ENCODE peak calls at places on chromosomes 11 and 22, in five cellular contexts. Z, M, D, C and E are unnamed samples.

GRCh38 chr22:24474221-24474620 is 20.9 kb upstream of the UPB1 start:
- DNase-seq in Z (no peak), M (no peak), D (no peak), C (no peak), E (peak; percentile 26)

GRCh38 chr11:117523680-117524079 is 196.0 kb downstream of the CEP164 start:
- DNase-seq in Z (no peak), M (no peak), D (no peak), C (no peak), E (no peak)

GRCh38 chr11:111310088-111310487 is 11.7 kb downstream of the POU2AF3 start:
- DNase-seq in Z (no peak), M (no peak), D (peak; percentile 50), C (no peak), E (no peak)

GRCh38 chr11:83724704-83725114 is 438.5 kb upstream of the CCDC90B start:
- DNase-seq in Z (no peak), M (no peak), D (no peak), C (peak; percentile 23), E (peak; percentile 1)

GRCh38 chr11:86279713-86280112 is 22.3 kb upstream of the HIKESHI start:
- DNase-seq in Z (no peak), M (no peak), D (no peak), C (no peak), E (no peak)

GRCh38 chr11:13277719-13278619 is at the start of gene BMAL1:
- DNase-seq in Z (no peak), M (peak; percentile 24), D (peak; percentile 76), C (no peak), E (peak; percentile 40)

GRCh38 chr22:49551897-49552659 is 275.6 kb downstream of the BRD1 start:
- DNase-seq in Z (no peak), M (no peak), D (no peak), C (no peak), E (no peak)

GRCh38 chr11:2086239-2087040 is 52.7 kb downstream of the IGF2 start:
- DNase-seq in Z (peak; percentile 11), M (no peak), D (no peak), C (no peak), E (no peak)

GRCh38 chr11:5932671-5933070 is 9.4 kb upstream of the OR56A3 start:
- DNase-seq in Z (no peak), M (no peak), D (no peak), C (no peak), E (no peak)

GRCh38 chr22:44795701-44796630 is 43.6 kb downstream of the ARHGAP8 start:
- DNase-seq in Z (no peak), M (no peak), D (no peak), C (no peak), E (no peak)

GRCh38 chr22:45155050-45155840 is 8.5 kb upstream of the NUP50 start:
- DNase-seq in Z (no peak), M (no peak), D (no peak), C (no peak), E (no peak)

GRCh38 chr11:102244681-102245409 is 72.4 kb upstream of the BIRC3 start:
- DNase-seq in Z (no peak), M (no peak), D (no peak), C (no peak), E (peak; percentile 43)

GRCh38 chr11:94142308-94143277 is 14.0 kb downstream of the PANX1 start:
- DNase-seq in Z (no peak), M (no peak), D (no peak), C (no peak), E (no peak)

GRCh38 chr11:123249354-123249753 is 54.3 kb upstream of the CLMP start:
- DNase-seq in Z (no peak), M (no peak), D (no peak), C (no peak), E (no peak)

GRCh38 chr11:75655619-75656018 is 13.2 kb downstream of the MAP6 start:
- DNase-seq in Z (no peak), M (no peak), D (no peak), C (no peak), E (no peak)

GRCh38 chr11:118342503-118343161 is at the start of gene CD3D:
- DNase-seq in Z (no peak), M (no peak), D (no peak), C (no peak), E (no peak)

DNA sequence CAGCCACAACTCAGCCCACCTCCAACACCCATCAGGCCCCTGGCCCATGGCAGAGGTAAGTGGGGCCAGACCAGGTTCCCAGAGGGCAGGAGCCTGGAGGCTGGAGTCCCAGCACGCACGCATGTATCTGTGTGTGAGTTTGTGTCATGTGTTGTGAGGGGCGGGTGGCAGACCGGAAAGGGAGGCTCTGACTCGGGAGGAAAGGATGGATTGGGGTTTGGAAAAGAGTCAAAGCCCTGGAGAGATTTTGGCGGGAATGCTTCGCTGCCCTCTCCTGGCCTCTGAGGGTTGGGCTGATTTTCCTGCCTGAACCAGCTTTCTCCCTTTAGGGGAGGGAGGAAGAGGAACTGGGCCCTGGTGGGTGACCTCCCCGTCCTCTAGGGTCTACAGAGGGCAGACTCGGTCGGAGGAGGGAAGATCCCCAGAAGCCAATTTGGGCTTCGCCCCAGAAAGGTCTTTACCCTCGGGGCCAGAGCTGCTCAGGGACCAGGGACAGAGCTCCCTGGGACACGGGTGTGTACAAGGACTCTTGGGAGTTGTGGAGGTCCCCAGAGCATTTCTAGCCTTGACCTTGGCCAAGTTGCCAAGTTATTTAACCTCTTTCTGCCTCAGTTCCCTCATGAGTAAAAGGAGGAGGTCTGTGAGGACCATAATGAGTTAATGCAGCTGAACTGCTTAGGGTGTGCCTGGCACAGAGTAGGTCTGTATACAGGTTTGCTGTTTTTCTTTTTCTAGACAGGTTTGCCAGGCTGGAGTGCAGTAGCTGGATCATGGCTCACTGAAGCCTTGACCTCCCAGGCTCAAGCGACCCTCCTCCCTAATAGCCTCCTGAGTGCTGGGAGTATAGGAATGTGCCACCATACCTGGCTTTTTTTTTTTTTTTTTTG is 6.9 kb downstream of the C11orf68 start:
- DNase-seq in Z (no peak), M (no peak), D (peak; percentile 58), C (peak; percentile 44), E (peak; percentile 49)
- TF ChIP-seq CTCF in Z (no peak), M (no peak), D (no peak), C (peak; percentile 26), E (no peak)

DNA sequence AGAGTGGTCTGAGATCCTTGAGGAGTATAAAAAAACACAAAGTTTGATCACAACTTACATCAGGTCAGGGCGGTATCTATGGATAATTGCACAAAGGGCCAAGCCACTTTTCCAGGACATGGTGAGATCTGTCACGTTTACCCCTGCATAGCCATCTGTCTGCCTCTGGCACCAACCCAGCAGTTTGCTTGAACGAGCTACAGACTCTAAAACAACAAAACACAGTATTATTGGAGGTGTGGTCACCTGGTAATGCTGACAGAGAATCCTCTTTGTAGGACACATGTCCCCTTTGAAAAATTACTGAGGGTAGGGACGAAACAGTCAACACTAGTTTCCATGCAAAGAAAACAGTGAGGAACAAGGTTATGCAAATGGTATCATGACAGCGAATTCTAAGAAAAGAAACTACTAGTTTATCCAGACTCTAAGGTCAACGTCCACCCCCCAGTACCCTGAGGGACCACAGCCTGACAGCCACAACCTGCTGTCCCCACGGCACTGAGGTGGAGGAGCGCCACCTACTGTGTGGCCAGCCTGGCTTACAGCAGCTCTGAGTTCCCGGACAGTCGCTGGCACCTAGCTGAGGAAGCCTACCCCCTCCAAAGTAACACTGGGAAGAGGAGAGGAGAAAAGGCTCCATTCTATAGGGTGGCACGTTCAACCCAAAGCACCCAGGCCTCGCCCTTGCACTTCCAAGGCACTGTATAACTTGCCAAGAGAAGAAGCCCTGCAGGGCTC is 117.3 kb upstream of the BID start:
- DNase-seq in Z (no peak), M (no peak), D (peak; percentile 86), C (no peak), E (no peak)
- TF ChIP-seq CTCF in Z (no peak), M (no peak), D (peak; percentile 47), C (peak; percentile 67), E (no peak)

DNA sequence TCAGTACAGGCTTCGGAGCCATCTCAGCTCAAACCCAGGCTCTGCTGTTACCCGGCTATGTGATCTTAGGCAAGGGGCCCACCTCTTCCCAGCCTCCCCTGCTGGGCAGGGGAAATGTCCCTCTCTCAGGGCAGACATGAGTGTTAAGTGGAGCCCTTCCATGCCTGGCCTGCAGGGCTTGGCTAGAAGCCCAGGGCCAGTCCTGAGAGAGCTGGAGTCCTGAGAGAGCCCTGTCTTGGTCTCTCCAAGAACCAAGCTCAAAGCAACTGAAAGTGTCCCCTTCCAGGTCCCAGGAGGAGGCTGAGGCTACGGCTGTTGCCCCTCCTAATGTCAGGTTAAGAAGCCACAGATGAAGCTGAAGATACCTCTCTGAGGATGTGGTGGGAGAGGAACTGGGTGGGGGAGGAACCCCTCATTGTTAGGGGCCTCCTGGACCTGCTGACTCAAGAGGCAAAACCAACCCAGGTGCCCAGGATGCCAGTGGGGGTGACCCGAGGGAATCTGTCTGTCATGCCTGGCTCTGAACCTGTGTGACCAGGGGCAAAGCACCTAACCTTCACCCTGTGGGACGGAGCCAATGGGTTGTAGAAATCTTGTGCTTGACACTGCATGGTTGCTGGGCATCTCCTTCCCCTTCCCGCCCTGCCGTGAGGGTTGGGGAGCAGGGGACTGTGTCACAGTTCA is 4.2 kb downstream of the ZP1 start:
- DNase-seq in Z (no peak), M (no peak), D (no peak), C (no peak), E (no peak)
- TF ChIP-seq CTCF in Z (no peak), M (no peak), D (no peak), C (no peak), E (no peak)

GRCh38 chr11:4118107-4118506 is 23.5 kb downstream of the RRM1 start:
- DNase-seq in Z (no peak), M (no peak), D (no peak), C (no peak), E (no peak)

GRCh38 chr11:4111834-4112233 is 17.2 kb downstream of the RRM1 start:
- DNase-seq in Z (no peak), M (no peak), D (no peak), C (no peak), E (no peak)

DNA sequence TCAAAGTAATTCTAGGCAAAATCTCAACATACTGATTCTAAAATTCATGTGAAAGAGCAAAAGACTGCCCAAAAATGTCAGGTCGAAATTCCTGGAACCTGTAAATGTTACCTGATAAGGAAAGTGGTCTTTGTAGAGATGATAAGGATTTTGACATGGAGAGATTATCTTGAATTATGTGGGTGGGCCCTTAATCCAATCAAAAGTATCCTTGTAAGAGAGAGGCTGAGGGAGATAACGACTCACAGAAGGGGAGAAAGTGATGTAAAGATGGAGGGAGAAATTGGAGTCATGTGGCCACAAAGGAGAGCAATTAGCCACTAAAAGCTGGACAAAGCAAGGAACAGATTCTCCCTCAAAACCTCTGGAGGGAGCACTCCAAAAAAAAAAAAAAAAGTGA is 20.5 kb downstream of the RRM1 start:
- DNase-seq in Z (no peak), M (no peak), D (no peak), C (no peak), E (no peak)
- TF ChIP-seq CTCF in Z (no peak), M (no peak), D (no peak), C (no peak), E (no peak)